ENCODE peak calls at places on chromosome 11, in eight cellular contexts. I, X, T, O, L, E, J and Z are unnamed samples.

GRCh38 chr11:114179234-114179941 is 116.8 kb upstream of the NNMT start:
- DNase-seq in T (peak; percentile 95), E (peak; percentile 76), I (no peak), J (no peak), O (no peak), L (peak; percentile 89), X (no peak), Z (peak; percentile 97)

GRCh38 chr11:67280341-67280790 is 8.7 kb upstream of the ANKRD13D start:
- DNase-seq in T (no peak), X (no peak), L (no peak), I (no peak), E (no peak), J (no peak), O (no peak), Z (no peak)

GRCh38 chr11:10503217-10503616 is 37.8 kb downstream of the RNF141 start:
- DNase-seq in X (no peak), T (no peak), I (no peak), J (no peak), E (no peak), O (no peak), L (no peak), Z (no peak)

GRCh38 chr11:111119751-111120150 is 125.8 kb upstream of the POU2AF2 start:
- DNase-seq in J (no peak), I (no peak), O (no peak), T (no peak), E (no peak), X (no peak), L (no peak), Z (no peak)

GRCh38 chr11:3222003-3222855 is 3.6 kb upstream of the MRGPRG start:
- DNase-seq in I (no peak), T (no peak), O (no peak), L (no peak), X (no peak), E (no peak), J (no peak), Z (no peak)

GRCh38 chr11:109424893-109425292 is 2.9 kb downstream of the C11orf87 start:
- DNase-seq in J (no peak), E (no peak), I (peak; percentile 83), T (peak; percentile 22), O (peak; percentile 27), L (peak; percentile 49), X (peak; percentile 59), Z (no peak)

GRCh38 chr11:66915866-66916265 is 42.3 kb downstream of the PC start:
- DNase-seq in I (no peak), J (no peak), O (no peak), X (no peak), T (no peak), L (no peak), E (no peak), Z (no peak)

GRCh38 chr11:87437133-87437843 is 399.6 kb downstream of the TMEM135 start:
- DNase-seq in L (no peak), X (no peak), J (no peak), T (no peak), E (no peak), O (no peak), I (no peak), Z (no peak)

GRCh38 chr11:119618208-119618909 is 110.6 kb downstream of the NECTIN1 start:
- DNase-seq in I (peak; percentile 46), T (no peak), E (peak; percentile 29), J (no peak), X (no peak), O (no peak), L (no peak), Z (peak; percentile 17)

GRCh38 chr11:13594045-13594444 is 74.4 kb upstream of the FAR1 start:
- DNase-seq in I (no peak), X (no peak), J (no peak), O (no peak), L (no peak), E (no peak), T (no peak), Z (no peak)

GRCh38 chr11:65661599-65662246 is 993 bp downstream of the RELA start:
- DNase-seq in X (no peak), L (peak; percentile 41), O (no peak), T (peak; percentile 12), E (no peak), J (peak; percentile 16), I (no peak), Z (no peak)

GRCh38 chr11:21564813-21565212 is 628.1 kb upstream of the ANO5 start:
- DNase-seq in E (no peak), X (no peak), J (no peak), T (no peak), L (no peak), I (no peak), O (no peak), Z (no peak)

GRCh38 chr11:73189315-73189714 is 28.8 kb upstream of the P2RY2 start:
- DNase-seq in O (no peak), T (no peak), J (no peak), E (peak; percentile 43), I (no peak), X (no peak), L (no peak), Z (no peak)

GRCh38 chr11:130282111-130282510 is 32.6 kb downstream of the ZBTB44 start:
- DNase-seq in T (no peak), X (no peak), O (no peak), J (no peak), I (no peak), L (no peak), E (no peak), Z (no peak)

GRCh38 chr11:133946541-133947297 is 10.0 kb downstream of the IGSF9B start:
- DNase-seq in X (no peak), O (no peak), I (peak; percentile 68), E (peak; percentile 50), T (no peak), J (peak; percentile 55), L (no peak), Z (no peak)

GRCh38 chr11:134654161-134654915 is 242.3 kb upstream of the B3GAT1 start:
- DNase-seq in O (no peak), X (no peak), T (no peak), L (no peak), E (peak; percentile 1), I (no peak), J (no peak), Z (no peak)

GRCh38 chr11:76723142-76723541 is 52.6 kb upstream of the LRRC32 start:
- DNase-seq in L (no peak), E (no peak), X (no peak), O (no peak), J (no peak), T (no peak), I (no peak), Z (no peak)

GRCh38 chr11:57514538-57515331 is 767 bp downstream of the SLC43A1 start:
- DNase-seq in I (peak; percentile 50), T (peak; percentile 85), L (peak; percentile 78), X (peak; percentile 54), J (peak; percentile 44), O (no peak), E (peak; percentile 63), Z (peak; percentile 42)

GRCh38 chr11:90252053-90252452 is 29.2 kb upstream of the CHORDC1 start:
- DNase-seq in T (no peak), I (no peak), E (no peak), X (no peak), O (no peak), L (no peak), J (no peak), Z (no peak)

GRCh38 chr11:47234669-47235075 is 13.9 kb downstream of the ACP2 start:
- DNase-seq in L (peak; percentile 89), O (no peak), X (peak; percentile 89), J (peak; percentile 96), I (no peak), T (peak; percentile 90), E (peak; percentile 47), Z (no peak)
- H3K4me3 ChIP-seq in L (peak overlapping the region; percentile 43), O (no peak overlapping the region), X (peak overlapping the region; percentile 63), J (peak overlapping the region; percentile 38), I (no peak overlapping the region), T (no peak overlapping the region), E (no peak overlapping the region), Z (no peak overlapping the region)

GRCh38 chr11:9446230-9446629 is 14.6 kb upstream of the ZNF143 start:
- DNase-seq in I (no peak), L (no peak), X (no peak), O (no peak), J (no peak), T (no peak), E (no peak), Z (no peak)
- H3K36me3 ChIP-seq in I (peaks cover 18% of the 10 kb centered on the region), L (no peaks in the 10 kb centered on the region), X (peaks cover 56% of the 10 kb centered on the region), O (peaks cover 8% of the 10 kb centered on the region), J (no peaks in the 10 kb centered on the region), T (peaks cover 13% of the 10 kb centered on the region), E (peaks cover 9% of the 10 kb centered on the region), Z (peaks cover 51% of the 10 kb centered on the region)

DNA sequence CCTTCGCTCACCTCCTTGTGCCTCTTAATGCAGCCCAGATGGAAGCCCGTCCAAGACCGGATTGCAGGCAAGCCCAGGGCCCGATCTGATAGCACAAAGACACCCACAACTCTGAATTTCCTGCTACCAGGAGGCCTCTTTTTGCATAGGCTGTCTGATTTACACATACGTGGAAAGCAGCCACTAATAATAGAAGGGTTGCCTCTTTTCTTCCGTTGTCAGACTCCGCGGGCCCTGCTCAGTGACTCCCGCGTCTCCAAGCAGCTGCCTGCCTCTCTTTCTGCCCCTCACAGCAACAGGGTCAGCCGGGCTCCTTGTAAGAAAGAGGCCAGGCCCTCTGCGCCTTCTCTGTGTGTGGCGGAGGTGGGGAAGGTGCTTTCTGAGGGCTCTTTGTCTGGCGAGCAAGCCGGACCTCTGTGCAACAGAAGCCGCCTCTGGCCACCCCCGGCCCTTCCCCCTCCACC is 26.7 kb downstream of the FLI1 start:
- DNase-seq in L (no peak), O (no peak), J (peak; percentile 53), I (peak; percentile 68), T (no peak), X (no peak), E (peak; percentile 20), Z (no peak)
- H3K4me3 ChIP-seq in L (no peak overlapping the region), O (no peak overlapping the region), J (peak overlapping the region; percentile 41), I (no peak overlapping the region), T (no peak overlapping the region), X (no peak overlapping the region), E (no peak overlapping the region), Z (peak overlapping the region; percentile 23)

GRCh38 chr11:985435-985834 is 51.1 kb downstream of the MUC6 start:
- DNase-seq in T (no peak), O (no peak), X (no peak), E (no peak), L (no peak), J (no peak), I (no peak), Z (no peak)

GRCh38 chr11:986270-986951 is 50.1 kb downstream of the MUC6 start:
- DNase-seq in X (peak; percentile 15), O (peak; percentile 45), T (peak; percentile 38), L (no peak), J (no peak), E (no peak), I (no peak), Z (no peak)

GRCh38 chr11:986952-987305 is 49.6 kb downstream of the MUC6 start:
- DNase-seq in I (no peak), E (no peak), T (no peak), X (no peak), L (no peak), O (no peak), J (no peak), Z (no peak)

GRCh38 chr11:984576-984975 is 51.9 kb downstream of the MUC6 start:
- DNase-seq in J (no peak), L (no peak), X (no peak), E (no peak), I (no peak), T (no peak), O (no peak), Z (no peak)

DNA sequence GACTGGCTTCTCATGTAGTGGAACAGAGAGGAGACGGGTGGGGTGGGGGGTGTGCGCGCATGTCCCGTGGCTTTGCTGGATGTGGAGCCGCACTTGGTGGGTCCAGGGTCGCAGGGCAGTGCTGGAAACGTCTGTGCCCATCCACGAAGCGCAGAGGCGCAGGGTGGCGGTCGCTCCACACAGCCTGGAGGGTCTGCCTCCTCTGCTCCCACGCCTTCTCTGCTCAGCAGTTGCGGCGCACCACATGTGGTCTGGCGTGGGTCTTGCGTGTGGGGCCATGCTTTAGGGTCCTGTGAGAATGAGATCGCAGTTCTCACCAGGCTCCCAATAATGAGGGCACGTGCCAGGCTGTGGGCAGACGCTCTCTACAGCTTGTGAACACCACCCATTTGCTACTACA is 50.7 kb downstream of the MUC6 start:
- DNase-seq in X (no peak), T (no peak), E (no peak), L (no peak), J (no peak), O (no peak), I (no peak), Z (no peak)
- H3K36me3 ChIP-seq in X (peaks cover 17% of the 10 kb centered on the region), T (peaks cover 38% of the 10 kb centered on the region), E (peaks cover 6% of the 10 kb centered on the region), L (no peaks in the 10 kb centered on the region), J (peaks cover 7% of the 10 kb centered on the region), O (peaks cover 40% of the 10 kb centered on the region), I (no peaks in the 10 kb centered on the region), Z (peaks cover 3% of the 10 kb centered on the region)